ENCODE peak calls at places on chromosomes 7 and 10, in eight cellular contexts. One of them, this sample, is unnamed.
A peak's percentile ranks its signal among the peaks of the same experiment; 100 is the strongest.

GRCh38 chr10:70085975-70086613 is 33.4 kb downstream of the MACROH2A2 start:
- DNase-seq in uterus: no peak
- DNase-seq in GM23338: no peak
- DNase-seq in OCI-LY7: no peak
- DNase-seq in dorsolateral prefrontal cortex: no peak
- DNase-seq in sigmoid colon: no peak
- DNase-seq in psoas muscle: no peak
- DNase-seq in small intestine: no peak
- DNase-seq in this sample: no peak

GRCh38 chr7:142629588-142630260 is 119.5 kb upstream of the PRSS1 start:
- DNase-seq in uterus: no peak
- DNase-seq in GM23338: no peak
- DNase-seq in OCI-LY7: no peak
- DNase-seq in dorsolateral prefrontal cortex: no peak
- DNase-seq in sigmoid colon: no peak
- DNase-seq in psoas muscle: no peak
- DNase-seq in small intestine: no peak
- DNase-seq in this sample: no peak

GRCh38 chr7:43649755-43650274 is 66.9 kb downstream of the STK17A start:
- DNase-seq in uterus: no peak
- DNase-seq in GM23338: no peak
- DNase-seq in OCI-LY7: peak; percentile 96
- DNase-seq in dorsolateral prefrontal cortex: no peak
- DNase-seq in sigmoid colon: no peak
- DNase-seq in psoas muscle: no peak
- DNase-seq in small intestine: peak; percentile 66
- DNase-seq in this sample: no peak

GRCh38 chr7:47389923-47390630 is 191.8 kb downstream of the TNS3 start:
- DNase-seq in uterus: peak; percentile 9
- DNase-seq in GM23338: no peak
- DNase-seq in OCI-LY7: no peak
- DNase-seq in dorsolateral prefrontal cortex: no peak
- DNase-seq in sigmoid colon: peak; percentile 13
- DNase-seq in psoas muscle: no peak
- DNase-seq in small intestine: no peak
- DNase-seq in this sample: no peak

GRCh38 chr10:35635576-35635975 is 6.5 kb downstream of the FZD8 start:
- DNase-seq in uterus: peak; percentile 37
- DNase-seq in GM23338: peak; percentile 86
- DNase-seq in OCI-LY7: peak; percentile 81
- DNase-seq in dorsolateral prefrontal cortex: no peak
- DNase-seq in sigmoid colon: no peak
- DNase-seq in psoas muscle: no peak
- DNase-seq in small intestine: peak; percentile 73
- DNase-seq in this sample: peak; percentile 32

GRCh38 chr10:62818426-62819011 is 2.4 kb upstream of the EGR2 start:
- DNase-seq in uterus: no peak
- DNase-seq in GM23338: peak; percentile 73
- DNase-seq in OCI-LY7: no peak
- DNase-seq in dorsolateral prefrontal cortex: no peak
- DNase-seq in sigmoid colon: no peak
- DNase-seq in psoas muscle: peak; percentile 56
- DNase-seq in small intestine: no peak
- DNase-seq in this sample: no peak

GRCh38 chr7:94395141-94396041 is 696 bp downstream of the COL1A2 start:
- DNase-seq in uterus: peak; percentile 85
- DNase-seq in GM23338: peak; percentile 89
- DNase-seq in OCI-LY7: peak; percentile 64
- DNase-seq in dorsolateral prefrontal cortex: no peak
- DNase-seq in sigmoid colon: peak; percentile 88
- DNase-seq in psoas muscle: no peak
- DNase-seq in small intestine: peak; percentile 56
- DNase-seq in this sample: peak; percentile 64

GRCh38 chr10:80196270-80196949 is 8.9 kb downstream of the ANXA11 start:
- DNase-seq in uterus: no peak
- DNase-seq in GM23338: no peak
- DNase-seq in OCI-LY7: peak; percentile 40
- DNase-seq in dorsolateral prefrontal cortex: no peak
- DNase-seq in sigmoid colon: no peak
- DNase-seq in psoas muscle: peak; percentile 91
- DNase-seq in small intestine: peak; percentile 96
- DNase-seq in this sample: no peak

GRCh38 chr10:125152646-125153368 is 7.6 kb downstream of the CTBP2 start:
- DNase-seq in uterus: peak; percentile 46
- DNase-seq in GM23338: no peak
- DNase-seq in OCI-LY7: no peak
- DNase-seq in dorsolateral prefrontal cortex: peak; percentile 77
- DNase-seq in sigmoid colon: peak; percentile 87
- DNase-seq in psoas muscle: peak; percentile 84
- DNase-seq in small intestine: peak; percentile 53
- DNase-seq in this sample: no peak

GRCh38 chr10:124002391-124003069 is 90.9 kb downstream of the CHST15 start:
- DNase-seq in uterus: no peak
- DNase-seq in GM23338: no peak
- DNase-seq in OCI-LY7: no peak
- DNase-seq in dorsolateral prefrontal cortex: no peak
- DNase-seq in sigmoid colon: peak; percentile 52
- DNase-seq in psoas muscle: no peak
- DNase-seq in small intestine: no peak
- DNase-seq in this sample: no peak

GRCh38 chr10:4141471-4141870 is 356.5 kb upstream of the KLF6 start:
- DNase-seq in uterus: no peak
- DNase-seq in GM23338: peak; percentile 27
- DNase-seq in OCI-LY7: no peak
- DNase-seq in dorsolateral prefrontal cortex: no peak
- DNase-seq in sigmoid colon: no peak
- DNase-seq in psoas muscle: no peak
- DNase-seq in small intestine: no peak
- DNase-seq in this sample: no peak

GRCh38 chr7:6139189-6139996 is 108.2 kb downstream of the ANKRD61 start:
- DNase-seq in uterus: no peak
- DNase-seq in GM23338: no peak
- DNase-seq in OCI-LY7: no peak
- DNase-seq in dorsolateral prefrontal cortex: no peak
- DNase-seq in sigmoid colon: no peak
- DNase-seq in psoas muscle: no peak
- DNase-seq in small intestine: no peak
- DNase-seq in this sample: no peak

GRCh38 chr7:25989140-25989705 is 162.8 kb upstream of the NFE2L3 start:
- DNase-seq in uterus: no peak
- DNase-seq in GM23338: no peak
- DNase-seq in OCI-LY7: no peak
- DNase-seq in dorsolateral prefrontal cortex: no peak
- DNase-seq in sigmoid colon: no peak
- DNase-seq in psoas muscle: no peak
- DNase-seq in small intestine: peak; percentile 56
- DNase-seq in this sample: no peak

GRCh38 chr10:120979435-120980315 is 128.5 kb downstream of the WDR11 start:
- DNase-seq in uterus: peak; percentile 66
- DNase-seq in GM23338: peak; percentile 92
- DNase-seq in OCI-LY7: no peak
- DNase-seq in dorsolateral prefrontal cortex: peak; percentile 38
- DNase-seq in sigmoid colon: no peak
- DNase-seq in psoas muscle: no peak
- DNase-seq in small intestine: peak; percentile 76
- DNase-seq in this sample: no peak

GRCh38 chr7:141001122-141001521 is 13.6 kb downstream of the MRPS33 start:
- DNase-seq in uterus: no peak
- DNase-seq in GM23338: no peak
- DNase-seq in OCI-LY7: no peak
- DNase-seq in dorsolateral prefrontal cortex: no peak
- DNase-seq in sigmoid colon: no peak
- DNase-seq in psoas muscle: no peak
- DNase-seq in small intestine: no peak
- DNase-seq in this sample: no peak

GRCh38 chr7:157111311-157111710 is 27.4 kb upstream of the UBE3C start:
- DNase-seq in uterus: no peak
- DNase-seq in GM23338: no peak
- DNase-seq in OCI-LY7: no peak
- DNase-seq in dorsolateral prefrontal cortex: no peak
- DNase-seq in sigmoid colon: peak; percentile 38
- DNase-seq in psoas muscle: no peak
- DNase-seq in small intestine: no peak
- DNase-seq in this sample: no peak

GRCh38 chr7:151923097-151923876 is 33.0 kb upstream of the GALNTL5 start:
- DNase-seq in uterus: no peak
- DNase-seq in GM23338: no peak
- DNase-seq in OCI-LY7: no peak
- DNase-seq in dorsolateral prefrontal cortex: no peak
- DNase-seq in sigmoid colon: peak; percentile 79
- DNase-seq in psoas muscle: no peak
- DNase-seq in small intestine: no peak
- DNase-seq in this sample: no peak

GRCh38 chr7:109873296-109873695 is 1217.6 kb upstream of the LRRN3 start:
- DNase-seq in uterus: no peak
- DNase-seq in GM23338: peak; percentile 5
- DNase-seq in OCI-LY7: no peak
- DNase-seq in dorsolateral prefrontal cortex: no peak
- DNase-seq in sigmoid colon: no peak
- DNase-seq in psoas muscle: no peak
- DNase-seq in small intestine: peak; percentile 2
- DNase-seq in this sample: no peak

GRCh38 chr7:103573479-103574058 is 127.6 kb upstream of the SLC26A5 start:
- DNase-seq in uterus: no peak
- DNase-seq in GM23338: peak; percentile 56
- DNase-seq in OCI-LY7: peak; percentile 24
- DNase-seq in dorsolateral prefrontal cortex: no peak
- DNase-seq in sigmoid colon: no peak
- DNase-seq in psoas muscle: no peak
- DNase-seq in small intestine: peak; percentile 33
- DNase-seq in this sample: no peak

GRCh38 chr7:41116817-41117216 is 586.1 kb downstream of the INHBA start:
- DNase-seq in uterus: no peak
- DNase-seq in GM23338: no peak
- DNase-seq in OCI-LY7: no peak
- DNase-seq in dorsolateral prefrontal cortex: no peak
- DNase-seq in sigmoid colon: no peak
- DNase-seq in psoas muscle: no peak
- DNase-seq in small intestine: no peak
- DNase-seq in this sample: no peak
- H3K27ac ChIP-seq in uterus: no peak overlapping the region
- H3K27ac ChIP-seq in GM23338: no peak overlapping the region
- H3K27ac ChIP-seq in OCI-LY7: no peak overlapping the region
- H3K27ac ChIP-seq in dorsolateral prefrontal cortex: no peak overlapping the region
- H3K27ac ChIP-seq in sigmoid colon: no peak overlapping the region
- H3K27ac ChIP-seq in psoas muscle: no peak overlapping the region
- H3K27ac ChIP-seq in small intestine: no peak overlapping the region
- H3K27ac ChIP-seq in this sample: no peak overlapping the region

GRCh38 chr7:155585532-155585895 is 39.2 kb upstream of the CNPY1 start:
- DNase-seq in uterus: no peak
- DNase-seq in GM23338: no peak
- DNase-seq in OCI-LY7: no peak
- DNase-seq in dorsolateral prefrontal cortex: no peak
- DNase-seq in sigmoid colon: no peak
- DNase-seq in psoas muscle: no peak
- DNase-seq in small intestine: no peak
- DNase-seq in this sample: no peak

GRCh38 chr7:155584763-155585531 is 38.6 kb upstream of the CNPY1 start:
- DNase-seq in uterus: peak; percentile 29
- DNase-seq in GM23338: no peak
- DNase-seq in OCI-LY7: no peak
- DNase-seq in dorsolateral prefrontal cortex: no peak
- DNase-seq in sigmoid colon: no peak
- DNase-seq in psoas muscle: no peak
- DNase-seq in small intestine: peak; percentile 47
- DNase-seq in this sample: peak; percentile 23

GRCh38 chr7:155586843-155587440 is 40.6 kb upstream of the CNPY1 start:
- DNase-seq in uterus: no peak
- DNase-seq in GM23338: no peak
- DNase-seq in OCI-LY7: no peak
- DNase-seq in dorsolateral prefrontal cortex: no peak
- DNase-seq in sigmoid colon: no peak
- DNase-seq in psoas muscle: no peak
- DNase-seq in small intestine: no peak
- DNase-seq in this sample: no peak

GRCh38 chr7:155587486-155587885 is 41.1 kb upstream of the CNPY1 start:
- DNase-seq in uterus: no peak
- DNase-seq in GM23338: no peak
- DNase-seq in OCI-LY7: no peak
- DNase-seq in dorsolateral prefrontal cortex: no peak
- DNase-seq in sigmoid colon: no peak
- DNase-seq in psoas muscle: no peak
- DNase-seq in small intestine: no peak
- DNase-seq in this sample: no peak

GRCh38 chr7:155585956-155586355 is 39.6 kb upstream of the CNPY1 start:
- DNase-seq in uterus: no peak
- DNase-seq in GM23338: no peak
- DNase-seq in OCI-LY7: no peak
- DNase-seq in dorsolateral prefrontal cortex: no peak
- DNase-seq in sigmoid colon: no peak
- DNase-seq in psoas muscle: no peak
- DNase-seq in small intestine: no peak
- DNase-seq in this sample: no peak
- H3K27ac ChIP-seq in uterus: no peak overlapping the region
- H3K27ac ChIP-seq in GM23338: no peak overlapping the region
- H3K27ac ChIP-seq in OCI-LY7: no peak overlapping the region
- H3K27ac ChIP-seq in dorsolateral prefrontal cortex: no peak overlapping the region
- H3K27ac ChIP-seq in sigmoid colon: no peak overlapping the region
- H3K27ac ChIP-seq in psoas muscle: no peak overlapping the region
- H3K27ac ChIP-seq in small intestine: no peak overlapping the region
- H3K27ac ChIP-seq in this sample: no peak overlapping the region

GRCh38 chr10:46001187-46001756 is 29.0 kb downstream of the TIMM23 start:
- DNase-seq in uterus: no peak
- DNase-seq in GM23338: no peak
- DNase-seq in OCI-LY7: no peak
- DNase-seq in dorsolateral prefrontal cortex: no peak
- DNase-seq in sigmoid colon: no peak
- DNase-seq in psoas muscle: no peak
- DNase-seq in small intestine: no peak
- DNase-seq in this sample: no peak
- H3K27ac ChIP-seq in uterus: no peak overlapping the region
- H3K27ac ChIP-seq in GM23338: no peak overlapping the region
- H3K27ac ChIP-seq in OCI-LY7: no peak overlapping the region
- H3K27ac ChIP-seq in dorsolateral prefrontal cortex: no peak overlapping the region
- H3K27ac ChIP-seq in sigmoid colon: no peak overlapping the region
- H3K27ac ChIP-seq in psoas muscle: no peak overlapping the region
- H3K27ac ChIP-seq in small intestine: no peak overlapping the region
- H3K27ac ChIP-seq in this sample: no peak overlapping the region

GRCh38 chr7:79272066-79272669 is 181.3 kb downstream of the MAGI2 start:
- DNase-seq in uterus: no peak
- DNase-seq in GM23338: peak; percentile 62
- DNase-seq in OCI-LY7: peak; percentile 44
- DNase-seq in dorsolateral prefrontal cortex: no peak
- DNase-seq in sigmoid colon: no peak
- DNase-seq in psoas muscle: no peak
- DNase-seq in small intestine: peak; percentile 51
- DNase-seq in this sample: no peak

GRCh38 chr7:79268730-79269129 is 184.7 kb downstream of the MAGI2 start:
- DNase-seq in uterus: no peak
- DNase-seq in GM23338: no peak
- DNase-seq in OCI-LY7: no peak
- DNase-seq in dorsolateral prefrontal cortex: no peak
- DNase-seq in sigmoid colon: no peak
- DNase-seq in psoas muscle: no peak
- DNase-seq in small intestine: no peak
- DNase-seq in this sample: no peak

DNA sequence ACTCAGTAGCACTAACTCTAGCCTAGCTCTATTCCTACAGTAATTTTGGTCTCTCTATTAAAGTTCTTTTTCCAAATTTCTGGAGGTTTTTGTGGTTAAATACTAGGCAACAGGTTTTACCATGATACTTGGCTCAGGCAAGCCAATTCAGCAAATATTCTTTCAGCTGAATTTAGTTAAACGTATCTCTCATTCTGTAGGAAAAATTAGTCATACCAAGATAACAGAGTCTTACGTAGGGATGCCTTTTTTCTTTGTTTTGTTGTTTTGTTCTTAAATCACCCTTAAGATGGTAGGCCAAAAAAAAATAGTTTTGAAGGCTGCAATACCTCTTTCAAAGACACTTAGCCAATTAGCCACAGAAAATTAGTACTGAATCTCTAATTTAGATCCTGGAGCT is 180.5 kb downstream of the MAGI2 start:
- DNase-seq in uterus: no peak
- DNase-seq in GM23338: no peak
- DNase-seq in OCI-LY7: no peak
- DNase-seq in dorsolateral prefrontal cortex: no peak
- DNase-seq in sigmoid colon: no peak
- DNase-seq in psoas muscle: no peak
- DNase-seq in small intestine: no peak
- DNase-seq in this sample: no peak
- H3K27ac ChIP-seq in uterus: no peak overlapping the region
- H3K27ac ChIP-seq in GM23338: no peak overlapping the region
- H3K27ac ChIP-seq in OCI-LY7: no peak overlapping the region
- H3K27ac ChIP-seq in dorsolateral prefrontal cortex: no peak overlapping the region
- H3K27ac ChIP-seq in sigmoid colon: no peak overlapping the region
- H3K27ac ChIP-seq in psoas muscle: no peak overlapping the region
- H3K27ac ChIP-seq in small intestine: no peak overlapping the region
- H3K27ac ChIP-seq in this sample: no peak overlapping the region

This sample was measured in AG04450.